ENCODE peak calls at places on chromosome 10, in ten cellular contexts. I is CD4-positive, alpha-beta memory T cell; D is HCT116; O is heart right ventricle; T is tibial artery; Y is ascending aorta; J is cardiac muscle cell; R is adrenal gland; U is mesenchymal stem cell; Q is CD4-positive, CD25-positive, alpha-beta regulatory T cell. Z is an unnamed sample.
A peak's percentile ranks its signal among the peaks of the same experiment; 100 is the strongest.

GRCh38 chr10:68135922-68136718 is 26.8 kb downstream of the MYPN start:
- DNase-seq in I (no peak), D (peak; percentile 86), O (no peak), T (no peak), Y (peak; percentile 73), J (peak; percentile 57), R (peak; percentile 32), U (peak; percentile 72), Q (no peak), Z (peak; percentile 74)

GRCh38 chr10:74981831-74982633 is 129.4 kb upstream of the SAMD8 start:
- DNase-seq in I (no peak), D (no peak), O (no peak), T (no peak), Y (no peak), J (no peak), R (no peak), U (no peak), Q (no peak), Z (no peak)

GRCh38 chr10:55550241-55550640 is 749.2 kb upstream of the PCDH15 start:
- DNase-seq in I (no peak), D (no peak), O (no peak), T (no peak), Y (no peak), J (peak; percentile 5), R (no peak), U (peak; percentile 67), Q (no peak), Z (no peak)

GRCh38 chr10:22003111-22003963 is at the start of gene DNAJC1:
- DNase-seq in I (peak; percentile 98), D (peak; percentile 87), O (peak; percentile 99), T (peak; percentile 97), Y (peak; percentile 99), J (peak; percentile 97), R (peak; percentile 98), U (peak; percentile 95), Q (peak; percentile 96), Z (peak; percentile 94)

GRCh38 chr10:59388577-59388976 is 26.2 kb upstream of the FAM13C start:
- DNase-seq in I (no peak), D (no peak), O (no peak), T (no peak), Y (no peak), J (no peak), R (no peak), U (no peak), Q (no peak), Z (no peak)

GRCh38 chr10:46550076-46550790 is 6.2 kb downstream of the GPRIN2 start:
- DNase-seq in I (peak; percentile 23), D (no peak), O (no peak), T (peak; percentile 17), Y (peak; percentile 63), J (no peak), R (peak; percentile 13), U (no peak), Q (no peak), Z (no peak)

GRCh38 chr10:31977440-31978157 is 49.0 kb upstream of the ARHGAP12 start:
- DNase-seq in I (no peak), D (no peak), O (no peak), T (no peak), Y (no peak), J (peak; percentile 59), R (no peak), U (peak; percentile 74), Q (no peak), Z (no peak)

GRCh38 chr10:12547301-12547771 is 198.0 kb downstream of the CAMK1D start:
- DNase-seq in I (no peak), D (no peak), O (no peak), T (no peak), Y (no peak), J (no peak), R (no peak), U (no peak), Q (no peak), Z (no peak)

GRCh38 chr10:98536551-98536950 is 89.8 kb upstream of the HPS1 start:
- DNase-seq in I (no peak), D (no peak), O (no peak), T (no peak), Y (no peak), J (no peak), R (no peak), U (peak; percentile 71), Q (no peak), Z (no peak)

GRCh38 chr10:5841965-5842364 is 28.7 kb upstream of the GDI2 start:
- DNase-seq in I (no peak), D (no peak), O (no peak), T (no peak), Y (no peak), J (no peak), R (no peak), U (no peak), Q (no peak), Z (no peak)

GRCh38 chr10:50503661-50504320 is 120.0 kb downstream of the SGMS1 start:
- DNase-seq in I (no peak), D (no peak), O (no peak), T (no peak), Y (no peak), J (no peak), R (no peak), U (no peak), Q (no peak), Z (no peak)

GRCh38 chr10:5117021-5117420 is 22.8 kb downstream of the AKR1C3 start:
- DNase-seq in I (no peak), D (no peak), O (no peak), T (no peak), Y (no peak), J (no peak), R (no peak), U (no peak), Q (no peak), Z (no peak)

GRCh38 chr10:58660577-58661255 is 148.0 kb downstream of the BICC1 start:
- DNase-seq in I (no peak), D (no peak), O (no peak), T (no peak), Y (no peak), J (peak; percentile 41), R (no peak), U (no peak), Q (no peak), Z (no peak)

DNA sequence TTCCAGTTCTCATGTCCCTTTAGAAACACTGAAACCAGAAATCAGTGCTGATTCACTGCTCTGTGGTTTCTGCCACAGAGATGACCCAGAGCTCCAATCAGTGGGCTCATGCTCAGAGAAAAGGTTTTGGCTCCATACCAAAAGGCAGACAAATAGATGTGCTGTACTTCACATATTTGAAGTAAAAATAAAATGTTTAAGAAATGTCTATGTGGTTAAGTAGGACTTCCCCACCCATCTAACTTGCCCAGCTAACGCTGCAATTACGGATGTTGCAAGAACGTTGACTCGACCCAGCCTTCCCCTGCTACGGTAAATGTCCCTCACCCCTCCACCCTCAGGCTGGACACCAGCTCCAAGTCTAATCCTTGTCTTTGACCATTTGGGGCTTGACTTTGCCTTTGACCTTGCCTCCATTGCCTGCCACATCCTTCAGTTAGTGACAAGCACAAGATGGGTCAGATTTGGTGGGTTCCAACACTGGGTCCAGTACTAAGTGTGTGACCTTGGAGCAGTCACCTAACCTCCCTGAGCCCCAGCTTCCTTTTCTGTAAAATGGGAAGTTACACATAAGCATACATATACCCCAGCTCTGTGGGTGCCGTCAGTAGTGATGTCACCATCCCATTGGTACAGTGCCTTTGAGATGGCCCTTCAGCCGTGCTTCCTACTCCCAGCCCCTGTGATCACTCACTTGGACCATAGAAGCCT is 95.8 kb downstream of the CHST15 start:
- DNase-seq in I (no peak), D (no peak), O (no peak), T (peak; percentile 52), Y (no peak), J (peak; percentile 98), R (peak; percentile 56), U (peak; percentile 95), Q (no peak), Z (peak; percentile 52)
- H3K27ac ChIP-seq in I (no peak overlapping the region), D (no peak overlapping the region), O (peak overlapping the region; percentile 9), T (no peak overlapping the region), Y (peak overlapping the region; percentile 28), J (no peak overlapping the region), R (peak overlapping the region; percentile 9), U (peak overlapping the region; percentile 80), Q (no peak overlapping the region), Z (no peak overlapping the region)

GRCh38 chr10:70578371-70578947 is 24.1 kb downstream of the PRF1 start:
- DNase-seq in I (peak; percentile 86), D (peak; percentile 100), O (no peak), T (no peak), Y (no peak), J (peak; percentile 60), R (no peak), U (peak; percentile 48), Q (no peak), Z (peak; percentile 77)
- H3K36me3 ChIP-seq in I (no peaks in the 10 kb centered on the region), D (no peaks in the 10 kb centered on the region), O (no peaks in the 10 kb centered on the region), T (no peaks in the 10 kb centered on the region), Y (no peaks in the 10 kb centered on the region), J (no peaks in the 10 kb centered on the region), R (no peaks in the 10 kb centered on the region), U (no peaks in the 10 kb centered on the region), Q (no peaks in the 10 kb centered on the region), Z (no peaks in the 10 kb centered on the region)

GRCh38 chr10:44888861-44889260 is 22.3 kb upstream of the TMEM72 start:
- DNase-seq in I (no peak), D (no peak), O (no peak), T (no peak), Y (peak; percentile 34), J (no peak), R (no peak), U (no peak), Q (no peak), Z (no peak)
- H3K27ac ChIP-seq in I (no peak overlapping the region), D (no peak overlapping the region), O (no peak overlapping the region), T (no peak overlapping the region), Y (no peak overlapping the region), J (no peak overlapping the region), R (no peak overlapping the region), U (no peak overlapping the region), Q (no peak overlapping the region), Z (no peak overlapping the region)

DNA sequence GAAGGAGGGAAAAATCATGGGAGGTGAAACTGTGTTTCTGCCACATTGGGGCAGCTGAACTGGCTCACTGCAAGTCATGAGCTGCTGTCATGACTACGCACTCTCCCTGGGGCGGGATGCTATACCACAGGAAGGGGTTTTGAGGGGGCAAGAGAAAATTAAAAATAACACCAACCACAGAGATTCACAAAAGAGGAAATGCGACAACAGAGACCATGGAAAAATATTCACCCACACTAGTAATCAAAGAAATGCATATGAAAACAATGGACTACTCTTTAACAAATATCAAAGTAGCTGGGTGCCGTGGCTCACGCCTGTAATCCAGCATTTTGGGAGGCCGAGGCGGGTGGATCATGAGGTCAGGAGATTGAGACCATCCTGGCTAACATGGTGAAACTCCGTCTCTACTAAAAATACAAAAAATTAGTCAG is 65.2 kb upstream of the TM9SF3 start:
- DNase-seq in I (peak; percentile 58), D (no peak), O (no peak), T (no peak), Y (no peak), J (no peak), R (no peak), U (no peak), Q (no peak), Z (no peak)
- H3K36me3 ChIP-seq in I (no peaks in the 10 kb centered on the region), D (no peaks in the 10 kb centered on the region), O (no peaks in the 10 kb centered on the region), T (no peaks in the 10 kb centered on the region), Y (no peaks in the 10 kb centered on the region), J (no peaks in the 10 kb centered on the region), R (no peaks in the 10 kb centered on the region), U (peaks cover 6% of the 10 kb centered on the region), Q (no peaks in the 10 kb centered on the region), Z (no peaks in the 10 kb centered on the region)